ENCODE peak calls at places on chromosomes 11 and 22, in five cellular contexts. Y, A, N, S and K are unnamed samples.

GRCh38 chr11:114116800-114117199 is 57.3 kb downstream of the ZBTB16 start:
- DNase-seq in Y (no peak), N (no peak), A (no peak), S (no peak), K (no peak)

GRCh38 chr22:29636751-29637150 is 33.3 kb downstream of the NF2 start:
- DNase-seq in S (no peak), A (no peak), Y (no peak), N (no peak), K (no peak)

GRCh38 chr11:12981879-12982531 is 27.1 kb upstream of the RASSF10 start:
- DNase-seq in Y (no peak), N (no peak), A (peak; percentile 27), S (no peak), K (no peak)

GRCh38 chr11:109818303-109818702 is 274.9 kb upstream of the ZC3H12C start:
- DNase-seq in A (no peak), S (no peak), Y (no peak), N (no peak), K (no peak)

GRCh38 chr11:131875611-131876010 is 505.2 kb downstream of the NTM start:
- DNase-seq in N (no peak), Y (no peak), S (no peak), A (no peak), K (no peak)

GRCh38 chr11:104122008-104122635 is 41.8 kb downstream of the PDGFD start:
- DNase-seq in S (no peak), A (no peak), Y (no peak), N (peak; percentile 52), K (no peak)

GRCh38 chr22:38203090-38203810 is 1.5 kb downstream of the MAFF start:
- DNase-seq in N (no peak), A (peak; percentile 59), Y (peak; percentile 93), S (no peak), K (no peak)

GRCh38 chr22:20868225-20868944 is 9.6 kb downstream of the SNAP29 start:
- DNase-seq in N (no peak), A (no peak), S (no peak), Y (peak; percentile 29), K (no peak)

GRCh38 chr11:30983143-30983542 is 386.4 kb downstream of the DCDC1 start:
- DNase-seq in S (no peak), A (no peak), N (no peak), Y (no peak), K (no peak)

GRCh38 chr11:128157423-128158298 is 429.7 kb downstream of the ETS1 start:
- DNase-seq in Y (no peak), S (peak; percentile 38), N (peak; percentile 46), A (peak; percentile 81), K (peak; percentile 11)

GRCh38 chr11:67032830-67033555 is 10.1 kb downstream of the SYT12 start:
- DNase-seq in N (no peak), Y (peak; percentile 88), S (no peak), A (peak; percentile 95), K (no peak)

GRCh38 chr11:39367526-39367925 is 2091.9 kb downstream of the LRRC4C start:
- DNase-seq in N (no peak), S (no peak), Y (no peak), A (no peak), K (no peak)

GRCh38 chr11:12160680-12161079 is 50.3 kb downstream of the MICAL2 start:
- DNase-seq in A (peak; percentile 57), N (no peak), S (no peak), Y (peak; percentile 81), K (no peak)

GRCh38 chr11:68950268-68950667 is 30.5 kb downstream of the MRGPRD start:
- DNase-seq in A (peak; percentile 28), S (no peak), N (no peak), Y (no peak), K (no peak)

GRCh38 chr11:125689460-125689859 is 8.8 kb upstream of the ACRV1 start:
- DNase-seq in Y (no peak), N (no peak), A (no peak), S (no peak), K (no peak)

GRCh38 chr22:43197271-43197941 is 10.5 kb upstream of the TTLL12 start:
- DNase-seq in Y (peak; percentile 60), N (no peak), S (no peak), A (peak; percentile 70), K (no peak)

GRCh38 chr11:68687986-68688385 is 3.6 kb downstream of the GAL start:
- DNase-seq in S (no peak), Y (no peak), N (no peak), A (no peak), K (no peak)

GRCh38 chr11:64526356-64526755 is 64.7 kb upstream of the SLC22A12 start:
- DNase-seq in A (no peak), Y (no peak), S (no peak), N (no peak), K (no peak)

GRCh38 chr11:61837411-61838005 is 9.4 kb downstream of the FADS2 start:
- DNase-seq in Y (peak; percentile 58), S (no peak), A (no peak), N (no peak), K (no peak)

GRCh38 chr11:44361883-44362282 is 51.9 kb upstream of the ALX4 start:
- DNase-seq in N (no peak), A (peak; percentile 18), Y (no peak), S (no peak), K (no peak)

GRCh38 chr11:122697636-122698167 is 42.2 kb downstream of the UBASH3B start:
- DNase-seq in N (no peak), A (peak; percentile 57), S (peak; percentile 30), Y (no peak), K (peak; percentile 29)

GRCh38 chr11:65907878-65908277 is 7.7 kb upstream of the FOSL1 start:
- DNase-seq in S (no peak), A (no peak), N (no peak), Y (no peak), K (no peak)

GRCh38 chr22:37735054-37735453 is 38.2 kb downstream of the TRIOBP start:
- DNase-seq in N (peak; percentile 21), Y (no peak), S (no peak), A (peak; percentile 49), K (no peak)

GRCh38 chr11:118194835-118195627 is 18.6 kb upstream of the SCN2B start:
- DNase-seq in Y (peak; percentile 85), A (peak; percentile 72), S (no peak), N (no peak), K (no peak)

GRCh38 chr11:28675183-28675582 is 567.0 kb downstream of the METTL15 start:
- DNase-seq in S (no peak), N (no peak), Y (no peak), A (no peak), K (no peak)

GRCh38 chr22:43179911-43180195 is 7.1 kb downstream of the TTLL12 start:
- DNase-seq in A (no peak), Y (peak; percentile 58), N (no peak), S (no peak), K (no peak)

GRCh38 chr11:73258104-73258684 is 13.9 kb upstream of the P2RY6 start:
- DNase-seq in N (no peak), Y (no peak), S (no peak), A (no peak), K (no peak)

GRCh38 chr11:65477271-65478029 is 21.4 kb upstream of the MALAT1 start:
- DNase-seq in S (peak; percentile 86), A (peak; percentile 97), N (peak; percentile 77), Y (peak; percentile 99), K (peak; percentile 89)